ENCODE peak calls at places on chromosomes 5 and 9, in four cellular contexts. One of them, this sample, is unnamed.
A peak's percentile ranks its signal among the peaks of the same experiment; 100 is the strongest.

GRCh38 chr9:121393318-121393717 is 23.3 kb upstream of the STOM start:
- DNase-seq in HCT116: no peak
- DNase-seq in hepatocyte: no peak
- DNase-seq in MM.1S: no peak
- DNase-seq in this sample: no peak

GRCh38 chr5:131515348-131515747 is 119.7 kb downstream of the RAPGEF6 start:
- DNase-seq in HCT116: no peak
- DNase-seq in hepatocyte: no peak
- DNase-seq in MM.1S: no peak
- DNase-seq in this sample: no peak

GRCh38 chr5:172559004-172559932 is 81.8 kb upstream of the NEURL1B start:
- DNase-seq in HCT116: peak; percentile 6
- DNase-seq in hepatocyte: peak; percentile 38
- DNase-seq in MM.1S: no peak
- DNase-seq in this sample: no peak

GRCh38 chr9:1050125-1050895 is at the start of gene DMRT2:
- DNase-seq in HCT116: peak; percentile 0
- DNase-seq in hepatocyte: no peak
- DNase-seq in MM.1S: peak; percentile 97
- DNase-seq in this sample: peak; percentile 98

GRCh38 chr5:59621477-59621876 is 272.0 kb downstream of the PDE4D start:
- DNase-seq in HCT116: no peak
- DNase-seq in hepatocyte: no peak
- DNase-seq in MM.1S: no peak
- DNase-seq in this sample: no peak

GRCh38 chr9:124414612-124415011 is 630 bp downstream of the PSMB7 start:
- DNase-seq in HCT116: no peak
- DNase-seq in hepatocyte: no peak
- DNase-seq in MM.1S: no peak
- DNase-seq in this sample: no peak

GRCh38 chr9:94623253-94623652 is 16.1 kb downstream of the FBP1 start:
- DNase-seq in HCT116: peak; percentile 59
- DNase-seq in hepatocyte: peak; percentile 61
- DNase-seq in MM.1S: peak; percentile 53
- DNase-seq in this sample: peak; percentile 77

GRCh38 chr9:18390393-18390792 is 83.6 kb upstream of the ADAMTSL1 start:
- DNase-seq in HCT116: no peak
- DNase-seq in hepatocyte: peak; percentile 23
- DNase-seq in MM.1S: no peak
- DNase-seq in this sample: no peak

GRCh38 chr5:60586307-60586901 is 113.6 kb downstream of the DEPDC1B start:
- DNase-seq in HCT116: peak; percentile 2
- DNase-seq in hepatocyte: peak; percentile 28
- DNase-seq in MM.1S: peak; percentile 37
- DNase-seq in this sample: peak; percentile 33

GRCh38 chr9:132288371-132288770 is 66.4 kb downstream of the SETX start:
- DNase-seq in HCT116: no peak
- DNase-seq in hepatocyte: no peak
- DNase-seq in MM.1S: no peak
- DNase-seq in this sample: no peak

GRCh38 chr5:155046591-155046990 is 33.0 kb downstream of the KIF4B start:
- DNase-seq in HCT116: no peak
- DNase-seq in hepatocyte: no peak
- DNase-seq in MM.1S: no peak
- DNase-seq in this sample: peak; percentile 35

GRCh38 chr5:155047818-155048217 is 34.3 kb downstream of the KIF4B start:
- DNase-seq in HCT116: no peak
- DNase-seq in hepatocyte: no peak
- DNase-seq in MM.1S: no peak
- DNase-seq in this sample: peak; percentile 23

GRCh38 chr5:155052532-155052931 is 39.0 kb downstream of the KIF4B start:
- DNase-seq in HCT116: no peak
- DNase-seq in hepatocyte: peak; percentile 22
- DNase-seq in MM.1S: no peak
- DNase-seq in this sample: no peak

GRCh38 chr5:155050384-155051019 is 36.9 kb downstream of the KIF4B start:
- DNase-seq in HCT116: no peak
- DNase-seq in hepatocyte: peak; percentile 13
- DNase-seq in MM.1S: no peak
- DNase-seq in this sample: peak; percentile 17

GRCh38 chr5:155049569-155050383 is 36.2 kb downstream of the KIF4B start:
- DNase-seq in HCT116: peak; percentile 7
- DNase-seq in hepatocyte: peak; percentile 42
- DNase-seq in MM.1S: no peak
- DNase-seq in this sample: peak; percentile 76
- TF ChIP-seq EZH2phosphoT487 in HCT116: no peak
- TF ChIP-seq EZH2phosphoT487 in hepatocyte: no peak
- TF ChIP-seq EZH2phosphoT487 in MM.1S: no peak
- TF ChIP-seq EZH2phosphoT487 in this sample: no peak

GRCh38 chr9:137198748-137199276 is 1.7 kb downstream of the TPRN start:
- DNase-seq in HCT116: no peak
- DNase-seq in hepatocyte: no peak
- DNase-seq in MM.1S: no peak
- DNase-seq in this sample: no peak
- H4K20me1 ChIP-seq in HCT116: no peaks in the 10 kb centered on the region
- H4K20me1 ChIP-seq in hepatocyte: peaks cover 54% of the 10 kb centered on the region
- H4K20me1 ChIP-seq in MM.1S: no peaks in the 10 kb centered on the region
- H4K20me1 ChIP-seq in this sample: peaks cover 4% of the 10 kb centered on the region

GRCh38 chr5:107544476-107544875 is 126.3 kb downstream of the EFNA5 start:
- DNase-seq in HCT116: no peak
- DNase-seq in hepatocyte: no peak
- DNase-seq in MM.1S: no peak
- DNase-seq in this sample: no peak

GRCh38 chr5:107543868-107544267 is 126.9 kb downstream of the EFNA5 start:
- DNase-seq in HCT116: no peak
- DNase-seq in hepatocyte: no peak
- DNase-seq in MM.1S: no peak
- DNase-seq in this sample: peak; percentile 16

GRCh38 chr5:107541400-107541799 is 129.3 kb downstream of the EFNA5 start:
- DNase-seq in HCT116: no peak
- DNase-seq in hepatocyte: no peak
- DNase-seq in MM.1S: peak; percentile 48
- DNase-seq in this sample: no peak

GRCh38 chr5:107542428-107542827 is 128.3 kb downstream of the EFNA5 start:
- DNase-seq in HCT116: peak; percentile 54
- DNase-seq in hepatocyte: peak; percentile 87
- DNase-seq in MM.1S: no peak
- DNase-seq in this sample: no peak

GRCh38 chr5:107542831-107543231 is 127.9 kb downstream of the EFNA5 start:
- DNase-seq in HCT116: no peak
- DNase-seq in hepatocyte: peak; percentile 69
- DNase-seq in MM.1S: no peak
- DNase-seq in this sample: no peak
- TF ChIP-seq EZH2phosphoT487 in HCT116: no peak
- TF ChIP-seq EZH2phosphoT487 in hepatocyte: no peak
- TF ChIP-seq EZH2phosphoT487 in MM.1S: no peak
- TF ChIP-seq EZH2phosphoT487 in this sample: no peak

GRCh38 chr9:137680445-137681358 is 61.9 kb downstream of the EHMT1 start:
- DNase-seq in HCT116: no peak
- DNase-seq in hepatocyte: peak; percentile 45
- DNase-seq in MM.1S: no peak
- DNase-seq in this sample: no peak

GRCh38 chr9:137678202-137678601 is 59.4 kb downstream of the EHMT1 start:
- DNase-seq in HCT116: no peak
- DNase-seq in hepatocyte: no peak
- DNase-seq in MM.1S: no peak
- DNase-seq in this sample: no peak

GRCh38 chr9:137676998-137677397 is 58.2 kb downstream of the EHMT1 start:
- DNase-seq in HCT116: no peak
- DNase-seq in hepatocyte: no peak
- DNase-seq in MM.1S: no peak
- DNase-seq in this sample: no peak

GRCh38 chr9:137679695-137680305 is 61.0 kb downstream of the EHMT1 start:
- DNase-seq in HCT116: no peak
- DNase-seq in hepatocyte: no peak
- DNase-seq in MM.1S: peak; percentile 10
- DNase-seq in this sample: no peak

GRCh38 chr9:137679249-137679648 is 60.4 kb downstream of the EHMT1 start:
- DNase-seq in HCT116: no peak
- DNase-seq in hepatocyte: no peak
- DNase-seq in MM.1S: peak; percentile 24
- DNase-seq in this sample: peak; percentile 93
- H4K20me1 ChIP-seq in HCT116: peaks cover 4% of the 10 kb centered on the region
- H4K20me1 ChIP-seq in hepatocyte: peaks cover 92% of the 10 kb centered on the region
- H4K20me1 ChIP-seq in MM.1S: no peaks in the 10 kb centered on the region
- H4K20me1 ChIP-seq in this sample: no peaks in the 10 kb centered on the region